ENCODE peak calls at places on chromosomes 1 and 21, in seven cellular contexts. E is SK-N-SH; O is Caki2; F is stimulated activated naive B cell treated with anti-CD40 and anti-IgM and Interleukin-4, amounts not matched to agents 10 μg/mL and 1 μg/mL and 100 μg/mL, for 72 hours; J is NCI-H774; X is NCI-H1092; N is Calu3. C is an unnamed sample.
A peak's percentile ranks its signal among the peaks of the same experiment; 100 is the strongest.

GRCh38 chr1:234400773-234401172 is 27.5 kb downstream of the COA6 start:
- DNase-seq in F (no peak), O (no peak), X (no peak), N (no peak), J (no peak), E (no peak), C (no peak)

GRCh38 chr1:8669608-8670335 is 147.7 kb downstream of the RERE start:
- DNase-seq in E (no peak), J (no peak), O (no peak), X (no peak), N (no peak), F (no peak), C (no peak)

GRCh38 chr1:229440821-229441537 is 7.1 kb upstream of the ACTA1 start:
- DNase-seq in J (no peak), F (peak; percentile 16), O (peak; percentile 70), N (no peak), X (no peak), E (no peak), C (no peak)

GRCh38 chr1:89962024-89962741 is 32.7 kb upstream of the ZNF326 start:
- DNase-seq in O (no peak), N (no peak), F (no peak), X (no peak), J (no peak), E (no peak), C (no peak)

GRCh38 chr1:91148641-91149069 is 126.8 kb upstream of the ZNF644 start:
- DNase-seq in J (no peak), N (no peak), O (no peak), F (no peak), E (no peak), X (no peak), C (no peak)

GRCh38 chr1:46202975-46203737 is at the start of gene LURAP1:
- DNase-seq in X (no peak), F (peak; percentile 46), E (peak; percentile 84), N (no peak), O (no peak), J (no peak), C (peak; percentile 46)

GRCh38 chr21:14114251-14114650 is 96.5 kb downstream of the LIPI start:
- DNase-seq in X (no peak), O (no peak), F (no peak), J (no peak), N (no peak), E (no peak), C (no peak)

GRCh38 chr1:44603718-44604117 is 70.6 kb downstream of the TMEM53 start:
- DNase-seq in N (no peak), J (peak; percentile 81), F (no peak), X (peak; percentile 85), E (peak; percentile 46), O (no peak), C (no peak)

GRCh38 chr1:205932776-205933175 is 10.5 kb downstream of the SLC26A9 start:
- DNase-seq in E (no peak), O (no peak), X (no peak), N (no peak), F (no peak), J (no peak), C (no peak)

GRCh38 chr1:111803951-111804350 is 48.2 kb downstream of the DDX20 start:
- DNase-seq in F (no peak), N (no peak), J (no peak), O (no peak), X (no peak), E (no peak), C (no peak)

GRCh38 chr1:210907406-210907805 is 226.5 kb downstream of the KCNH1 start:
- DNase-seq in O (no peak), X (no peak), N (no peak), F (no peak), J (no peak), E (no peak), C (no peak)

GRCh38 chr21:36115138-36115710 is 19.7 kb upstream of the CBR3 start:
- DNase-seq in F (no peak), N (no peak), O (no peak), J (no peak), X (no peak), E (no peak), C (no peak)

GRCh38 chr1:10322821-10323220 is 76.0 kb upstream of the PGD start:
- DNase-seq in E (no peak), O (no peak), J (no peak), N (no peak), F (no peak), X (no peak), C (no peak)

GRCh38 chr1:156709743-156710489 is 4.5 kb upstream of the CRABP2 start:
- DNase-seq in J (no peak), E (peak; percentile 71), F (no peak), O (peak; percentile 82), N (no peak), X (peak; percentile 75), C (peak; percentile 71)

GRCh38 chr1:160607051-160608032 is 28.0 kb upstream of the CD84 start:
- DNase-seq in J (peak; percentile 3), N (peak; percentile 67), X (peak; percentile 31), O (peak; percentile 47), F (no peak), E (peak; percentile 33), C (peak; percentile 56)

GRCh38 chr1:29410476-29410875 is 174.2 kb downstream of the PTPRU start:
- DNase-seq in J (peak; percentile 73), X (peak; percentile 58), F (no peak), N (no peak), E (no peak), O (no peak), C (no peak)

GRCh38 chr21:45922648-45923047 is 58.9 kb upstream of the COL6A1 start:
- DNase-seq in N (no peak), F (no peak), J (no peak), X (no peak), E (no peak), O (no peak), C (no peak)

GRCh38 chr1:25074828-25075227 is 144.8 kb upstream of the RUNX3 start:
- DNase-seq in O (no peak), N (no peak), J (no peak), F (no peak), E (no peak), X (no peak), C (no peak)

GRCh38 chr21:42061195-42061865 is 9.8 kb upstream of the UMODL1 start:
- DNase-seq in J (no peak), O (no peak), F (peak; percentile 84), N (no peak), E (no peak), X (no peak), C (no peak)

GRCh38 chr1:182927693-182928433 is 25.1 kb downstream of the SHCBP1L start:
- DNase-seq in O (no peak), E (no peak), J (no peak), F (peak; percentile 6), N (no peak), X (no peak), C (no peak)

GRCh38 chr1:109248797-109249629 is at the start of gene CELSR2:
- DNase-seq in N (peak; percentile 60), F (peak; percentile 32), X (peak; percentile 59), J (peak; percentile 44), E (peak; percentile 95), O (peak; percentile 46), C (peak; percentile 80)

GRCh38 chr21:28257276-28257675 is 735.4 kb downstream of the LTN1 start:
- DNase-seq in E (peak; percentile 41), J (no peak), F (no peak), O (no peak), X (no peak), N (no peak), C (peak; percentile 5)

GRCh38 chr1:94773296-94773809 is 46.8 kb upstream of the SLC44A3 start:
- DNase-seq in O (no peak), N (no peak), E (no peak), J (no peak), F (no peak), X (no peak), C (no peak)

GRCh38 chr1:232300461-232300860 is 329.5 kb downstream of the SIPA1L2 start:
- DNase-seq in J (no peak), E (no peak), F (no peak), O (no peak), N (no peak), X (no peak), C (no peak)

GRCh38 chr1:218348628-218349185 is 3.6 kb downstream of the TGFB2 start:
- DNase-seq in X (no peak), F (no peak), N (no peak), O (no peak), E (no peak), J (no peak), C (no peak)

GRCh38 chr1:6922096-6922931 is 137.1 kb downstream of the CAMTA1 start:
- DNase-seq in X (peak; percentile 87), E (peak; percentile 63), N (no peak), O (no peak), F (no peak), J (no peak), C (peak; percentile 25)

GRCh38 chr21:38921511-38922215 is 115.9 kb downstream of the ETS2 start:
- DNase-seq in J (no peak), N (no peak), O (peak; percentile 12), X (no peak), F (no peak), E (no peak), C (no peak)

GRCh38 chr1:41846595-41846994 is 72.1 kb downstream of the HIVEP3 start:
- DNase-seq in O (peak; percentile 22), E (no peak), N (no peak), X (no peak), J (no peak), F (no peak), C (no peak)

GRCh38 chr1:119075614-119076013 is 64.8 kb downstream of the WARS2 start:
- DNase-seq in O (no peak), N (no peak), E (no peak), J (no peak), F (no peak), X (no peak), C (no peak)

GRCh38 chr1:159647616-159648015 is 60.0 kb downstream of the APCS start:
- DNase-seq in F (no peak), N (no peak), E (no peak), O (no peak), X (no peak), J (no peak), C (no peak)

GRCh38 chr1:41492341-41492848 is 7.9 kb upstream of the EDN2 start:
- DNase-seq in J (no peak), O (no peak), F (no peak), X (no peak), E (no peak), N (peak; percentile 65), C (no peak)

GRCh38 chr1:223556414-223557124 is 108.9 kb downstream of the CAPN8 start:
- DNase-seq in N (peak; percentile 89), O (peak; percentile 10), X (peak; percentile 40), E (peak; percentile 44), J (peak; percentile 40), F (no peak), C (no peak)

GRCh38 chr21:26506951-26507350 is 66.1 kb downstream of the CYYR1 start:
- DNase-seq in F (no peak), X (no peak), O (peak; percentile 22), E (no peak), J (no peak), N (no peak), C (no peak)

GRCh38 chr21:33136898-33137502 is 67.1 kb downstream of the OLIG1 start:
- DNase-seq in F (no peak), E (no peak), N (no peak), J (no peak), X (no peak), O (no peak), C (no peak)

GRCh38 chr1:244236721-244237120 is 185.6 kb downstream of the ZBTB18 start:
- DNase-seq in J (no peak), X (no peak), F (no peak), N (no peak), O (no peak), E (no peak), C (no peak)

GRCh38 chr1:34754878-34755637 is at the start of gene GJB5:
- DNase-seq in X (no peak), E (no peak), N (peak; percentile 59), F (no peak), O (no peak), J (no peak), C (no peak)

GRCh38 chr21:36321325-36322082 is 1.5 kb downstream of the MORC3 start:
- DNase-seq in J (no peak), F (no peak), N (no peak), E (peak; percentile 63), O (peak; percentile 38), X (peak; percentile 42), C (peak; percentile 20)

GRCh38 chr21:32412162-32412997 is at the start of gene EVA1C:
- DNase-seq in E (peak; percentile 82), J (peak; percentile 57), O (peak; percentile 11), F (no peak), X (no peak), N (peak; percentile 34), C (no peak)